ENCODE peak calls at places on chromosomes 2 and 18, in four cellular contexts. A is neural progenitor cell; Z is pancreas; E is CD8-positive, alpha-beta T cell. G is an unnamed sample. For H3K4me1, the result is how much of the 10 kb centered on the place peaks cover.

GRCh38 chr2:59196511-59196910 is 955.4 kb upstream of the FANCL start:
- DNase-seq in A (no peak), Z (no peak), E (no peak), G (no peak)

GRCh38 chr2:37156071-37156856 is 516 bp downstream of the EIF2AK2 start:
- DNase-seq in A (peak), Z (peak), E (peak), G (peak)

GRCh38 chr18:73636355-73636754 is 511.3 kb downstream of the FBXO15 start:
- DNase-seq in A (no peak), Z (no peak), E (no peak), G (no peak)

GRCh38 chr2:12762337-12762736 is 45.6 kb downstream of the TRIB2 start:
- DNase-seq in A (no peak), Z (no peak), E (no peak), G (no peak)

GRCh38 chr2:223262946-223263345 is 211.0 kb downstream of the KCNE4 start:
- DNase-seq in A (no peak), Z (no peak), E (no peak), G (no peak)

GRCh38 chr2:205769494-205769848 is 87.2 kb downstream of the NRP2 start:
- DNase-seq in A (no peak), Z (no peak), E (no peak), G (no peak)

GRCh38 chr2:98311771-98312545 is 34.3 kb upstream of the CNGA3 start:
- DNase-seq in A (no peak), Z (no peak), E (no peak), G (no peak)

GRCh38 chr2:26064846-26065245 is 31.0 kb downstream of the RAB10 start:
- DNase-seq in A (no peak), Z (no peak), E (no peak), G (no peak)

GRCh38 chr18:80238651-80239260 is 8.6 kb downstream of the PARD6G start:
- DNase-seq in A (no peak), Z (no peak), E (no peak), G (no peak)

GRCh38 chr2:212537311-212538155 is 1.1 kb downstream of the ERBB4 start:
- DNase-seq in A (peak), Z (peak), E (no peak), G (peak)

GRCh38 chr2:238714038-238714528 is 133.8 kb upstream of the TWIST2 start:
- DNase-seq in A (no peak), Z (no peak), E (no peak), G (no peak)

GRCh38 chr18:23021625-23022024 is 88.5 kb downstream of the RBBP8 start:
- DNase-seq in A (no peak), Z (no peak), E (no peak), G (no peak)

GRCh38 chr18:39274535-39274934 is 1708.9 kb upstream of the CELF4 start:
- DNase-seq in A (no peak), Z (no peak), E (no peak), G (no peak)

GRCh38 chr2:9517118-9517782 is 38.4 kb downstream of the ADAM17 start:
- DNase-seq in A (no peak), Z (no peak), E (no peak), G (no peak)

DNA sequence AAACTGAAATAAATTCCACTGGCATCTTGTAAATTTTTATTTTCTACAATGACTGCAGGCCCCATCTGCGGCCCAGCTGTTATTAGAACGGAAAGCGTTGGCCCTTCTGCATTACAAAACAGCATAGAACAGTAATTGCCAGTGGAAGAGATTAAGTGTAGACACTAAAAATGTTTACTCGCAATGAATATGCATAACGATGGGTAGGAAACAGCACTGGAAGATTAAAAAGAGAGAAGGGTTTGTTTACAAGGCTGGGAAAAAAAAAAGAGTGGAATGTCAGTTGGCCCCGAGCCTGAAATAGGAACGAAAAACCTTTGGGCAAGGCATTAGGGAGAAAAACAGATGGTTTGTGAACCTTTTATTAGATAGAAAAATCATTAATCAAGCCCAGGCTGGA is 275.9 kb upstream of the TCF4 start:
- DNase-seq in A (no peak), Z (no peak), E (no peak), G (peak)
- H3K4me3 ChIP-seq in A (no peak), Z (no peak), E (no peak), G (no peak)

DNA sequence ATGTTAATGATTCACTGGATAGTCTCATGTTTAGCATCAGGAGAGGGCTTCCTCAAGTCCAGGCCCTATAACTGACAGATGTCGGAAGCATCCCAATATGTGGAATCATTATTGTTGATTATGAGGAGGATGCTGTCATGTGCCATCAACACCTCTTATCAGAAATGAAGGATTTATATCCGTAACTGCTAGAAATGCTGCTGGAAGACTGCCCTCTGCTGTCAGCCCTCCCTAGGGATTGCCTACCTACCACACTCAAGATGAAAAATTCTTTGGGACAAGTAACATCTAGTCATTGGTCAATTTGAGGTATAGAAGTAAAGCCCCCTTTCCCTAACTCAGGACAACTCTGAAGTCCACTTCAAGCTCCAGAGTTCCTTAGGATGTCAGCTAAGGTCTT is 1166.5 kb upstream of the NXPH2 start:
- DNase-seq in A (peak), Z (no peak), E (no peak), G (no peak)
- H3K4me1 ChIP-seq in A (under half), Z (under half), E (under half), G (under half)

GRCh38 chr2:16105664-16106281 is 165.4 kb downstream of the MYCN start:
- DNase-seq in A (peak), Z (no peak), E (no peak), G (no peak)
- H3K27ac ChIP-seq in A (peak), Z (no peak), E (no peak), G (no peak)

GRCh38 chr2:468631-469310 is 180.9 kb upstream of the ALKAL2 start:
- DNase-seq in A (no peak), Z (no peak), E (no peak), G (no peak)
- H3K4me3 ChIP-seq in A (peak), Z (no peak), E (no peak), G (no peak)

DNA sequence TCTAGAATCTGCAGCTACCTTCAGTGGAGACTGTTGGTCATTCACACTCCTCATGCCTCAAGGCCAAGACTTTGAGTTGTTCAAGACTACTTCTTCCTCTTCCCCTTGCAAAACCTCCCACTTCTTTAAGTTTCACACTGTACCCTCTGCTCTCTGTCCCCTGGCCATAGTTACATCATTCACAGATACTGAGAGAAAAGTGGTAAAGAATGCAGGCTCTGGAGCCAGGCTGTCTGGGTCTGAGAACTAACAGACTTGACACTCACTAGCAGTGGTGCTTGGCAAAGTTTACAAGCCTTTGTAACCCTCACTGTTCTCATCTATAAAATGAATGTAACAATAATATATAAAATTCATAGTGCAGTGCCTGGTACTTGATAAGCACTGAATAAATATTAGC is 61.8 kb downstream of the CDH20 start:
- DNase-seq in A (no peak), Z (no peak), E (no peak), G (no peak)
- H3K4me1 ChIP-seq in A (under half), Z (under half), E (under half), G (under half)

GRCh38 chr2:170156592-170156991 is 21.4 kb upstream of the MYO3B start:
- DNase-seq in A (no peak), Z (no peak), E (no peak), G (no peak)
- H3K27ac ChIP-seq in A (no peak), Z (no peak), E (no peak), G (no peak)

DNA sequence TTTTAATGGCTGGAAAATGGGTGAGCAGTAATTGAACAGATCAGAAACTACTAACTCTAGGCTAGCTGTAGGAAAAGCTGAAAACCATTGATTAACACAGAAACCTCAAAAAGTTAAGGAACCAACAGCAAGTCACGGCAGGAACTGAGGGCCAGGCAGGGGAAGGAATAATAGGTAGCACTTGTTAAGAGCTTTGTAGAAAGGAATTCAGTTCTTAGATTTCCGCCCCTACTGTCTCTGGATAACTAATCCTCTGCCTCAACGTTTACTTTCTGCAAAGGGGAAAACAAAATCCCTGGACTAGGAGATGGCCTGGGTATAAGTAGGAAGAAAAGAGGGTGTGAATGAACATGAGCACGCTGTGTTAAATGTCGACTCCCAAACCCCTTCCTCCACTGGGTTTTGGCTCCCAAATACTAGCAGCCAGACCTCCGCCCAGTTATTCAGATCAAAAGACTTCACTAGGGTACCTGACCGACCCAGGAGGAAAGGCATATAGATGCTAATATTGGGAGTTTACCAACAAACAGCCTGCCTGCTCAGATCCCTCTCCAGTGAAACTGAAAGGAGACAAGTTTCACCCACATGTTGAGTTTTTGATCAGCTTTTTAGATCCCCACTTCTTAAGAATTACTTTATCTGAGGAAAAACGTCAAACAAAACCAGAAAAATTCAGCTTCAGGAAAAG is 12.4 kb downstream of the SMAD2 start:
- DNase-seq in A (peak), Z (no peak), E (no peak), G (no peak)
- H3K4me3 ChIP-seq in A (peak), Z (no peak), E (no peak), G (no peak)

GRCh38 chr2:88600038-88600465 is 27.2 kb downstream of the EIF2AK3 start:
- DNase-seq in A (peak), Z (peak), E (peak), G (peak)

GRCh38 chr2:88601302-88601701 is 26.0 kb downstream of the EIF2AK3 start:
- DNase-seq in A (no peak), Z (no peak), E (no peak), G (peak)

GRCh38 chr2:88606371-88607030 is 20.8 kb downstream of the EIF2AK3 start:
- DNase-seq in A (no peak), Z (no peak), E (no peak), G (peak)

GRCh38 chr2:88602022-88602421 is 25.2 kb downstream of the EIF2AK3 start:
- DNase-seq in A (no peak), Z (no peak), E (no peak), G (no peak)

GRCh38 chr2:88603146-88603545 is 24.1 kb downstream of the EIF2AK3 start:
- DNase-seq in A (no peak), Z (no peak), E (no peak), G (no peak)
- H3K4me1 ChIP-seq in A (under half), Z (under half), E (under half), G (under half)

G was measured in SJCRH30.